ENCODE peak calls at places on chromosomes 5 and 9, in six cellular contexts. T, E, V, N, Q and C are unnamed samples.

GRCh38 chr9:75451505-75451904 is 363.2 kb downstream of the OSTF1 start:
- DNase-seq in T (peak; percentile 61), E (no peak), V (no peak), N (no peak), Q (no peak), C (no peak)

GRCh38 chr5:172028167-172028566 is 21.7 kb upstream of the FBXW11 start:
- DNase-seq in T (no peak), E (no peak), V (no peak), N (no peak), Q (no peak), C (no peak)

GRCh38 chr5:84113246-84114118 is 271.2 kb downstream of the EDIL3 start:
- DNase-seq in T (peak; percentile 26), E (peak; percentile 72), V (no peak), N (no peak), Q (peak; percentile 62), C (no peak)

GRCh38 chr5:7392401-7393024 is 3.4 kb upstream of the ADCY2 start:
- DNase-seq in T (peak; percentile 27), E (peak; percentile 66), V (peak; percentile 65), N (no peak), Q (peak; percentile 73), C (no peak)

GRCh38 chr5:149938791-149939358 is 5.7 kb downstream of the PDE6A start:
- DNase-seq in T (peak; percentile 99), E (no peak), V (no peak), N (no peak), Q (peak; percentile 41), C (no peak)

GRCh38 chr5:107257885-107258520 is 412.7 kb downstream of the EFNA5 start:
- DNase-seq in T (peak; percentile 28), E (no peak), V (no peak), N (no peak), Q (no peak), C (no peak)

GRCh38 chr5:127001621-127002296 is 28.6 kb downstream of the MARCHF3 start:
- DNase-seq in T (peak; percentile 92), E (no peak), V (no peak), N (no peak), Q (peak; percentile 21), C (no peak)

GRCh38 chr5:122844916-122845252 is 529 bp upstream of the SNX24 start:
- DNase-seq in T (no peak), E (no peak), V (no peak), N (no peak), Q (no peak), C (no peak)

GRCh38 chr5:142015781-142016533 is 3.1 kb upstream of the GNPDA1 start:
- DNase-seq in T (peak; percentile 82), E (no peak), V (no peak), N (no peak), Q (no peak), C (no peak)

GRCh38 chr5:54442271-54442670 is 13.2 kb upstream of the HSPB3 start:
- DNase-seq in T (no peak), E (no peak), V (no peak), N (no peak), Q (no peak), C (no peak)

GRCh38 chr5:169917425-169917824 is 62.9 kb downstream of the INSYN2B start:
- DNase-seq in T (no peak), E (no peak), V (no peak), N (no peak), Q (no peak), C (no peak)

GRCh38 chr5:146426305-146426704 is 20.8 kb upstream of the TCERG1 start:
- DNase-seq in T (no peak), E (no peak), V (no peak), N (no peak), Q (no peak), C (no peak)

GRCh38 chr5:107502711-107503110 is 168.0 kb downstream of the EFNA5 start:
- DNase-seq in T (no peak), E (no peak), V (no peak), N (no peak), Q (peak; percentile 67), C (no peak)

GRCh38 chr9:32502459-32502858 is 23.5 kb downstream of the RIGI start:
- DNase-seq in T (peak; percentile 93), E (no peak), V (no peak), N (no peak), Q (peak; percentile 9), C (no peak)

GRCh38 chr9:131398204-131398603 is 4.3 kb downstream of the PRRC2B start:
- DNase-seq in T (peak; percentile 77), E (no peak), V (no peak), N (no peak), Q (peak; percentile 51), C (no peak)

GRCh38 chr5:134268019-134268601 is 42.2 kb upstream of the PPP2CA start:
- DNase-seq in T (no peak), E (no peak), V (no peak), N (no peak), Q (no peak), C (no peak)

GRCh38 chr5:157934600-157934999 is 75.7 kb upstream of the CLINT1 start:
- DNase-seq in T (no peak), E (no peak), V (no peak), N (no peak), Q (no peak), C (no peak)